ENCODE peak calls at places on chromosomes 13 and 19, in five cellular contexts. Y, K, S, J and A are unnamed samples.

GRCh38 chr19:55462722-55463121 is 1.3 kb upstream of the ISOC2 start:
- DNase-seq in Y (no peak), K (no peak), S (no peak), J (no peak), A (no peak)

GRCh38 chr19:39155114-39155700 is 29.6 kb downstream of the PAK4 start:
- DNase-seq in Y (no peak), K (no peak), S (no peak), J (no peak), A (no peak)

GRCh38 chr13:101343128-101343787 is 73.0 kb downstream of the NALCN start:
- DNase-seq in Y (no peak), K (no peak), S (no peak), J (peak; percentile 9), A (no peak)

GRCh38 chr19:22532388-22533310 is 101.5 kb upstream of the ZNF492 start:
- DNase-seq in Y (no peak), K (no peak), S (no peak), J (no peak), A (peak; percentile 91)

GRCh38 chr13:111630411-111630810 is 310.0 kb downstream of the TEX29 start:
- DNase-seq in Y (no peak), K (no peak), S (no peak), J (no peak), A (no peak)

GRCh38 chr13:44396963-44397580 is 23.4 kb downstream of the SERP2 start:
- DNase-seq in Y (no peak), K (no peak), S (no peak), J (peak; percentile 5), A (peak; percentile 35)

GRCh38 chr13:85575110-85575509 is 224.1 kb downstream of the SLITRK6 start:
- DNase-seq in Y (no peak), K (no peak), S (no peak), J (no peak), A (no peak)

GRCh38 chr19:13493516-13494310 is 12.6 kb downstream of the CACNA1A start:
- DNase-seq in Y (no peak), K (no peak), S (no peak), J (peak; percentile 19), A (no peak)

GRCh38 chr19:14004619-14005380 is 1.3 kb downstream of the RFX1 start:
- DNase-seq in Y (peak; percentile 81), K (peak; percentile 55), S (no peak), J (peak; percentile 10), A (peak; percentile 71)

GRCh38 chr13:75785130-75785529 is 149.0 kb downstream of the LMO7 start:
- DNase-seq in Y (no peak), K (no peak), S (no peak), J (peak; percentile 55), A (no peak)

GRCh38 chr13:35475131-35475959 is 1.1 kb downstream of the MAB21L1 start:
- DNase-seq in Y (peak; percentile 70), K (peak; percentile 44), S (no peak), J (peak; percentile 73), A (peak; percentile 74)

GRCh38 chr19:51259348-51260245 is 8.7 kb downstream of the SIGLECL1 start:
- DNase-seq in Y (no peak), K (peak; percentile 68), S (no peak), J (peak; percentile 26), A (no peak)

GRCh38 chr13:98413796-98414195 is 163.1 kb downstream of the STK24 start:
- DNase-seq in Y (no peak), K (no peak), S (no peak), J (no peak), A (no peak)

GRCh38 chr13:60090579-60090978 is 73.1 kb downstream of the DIAPH3 start:
- DNase-seq in Y (no peak), K (no peak), S (no peak), J (peak; percentile 19), A (no peak)

DNA sequence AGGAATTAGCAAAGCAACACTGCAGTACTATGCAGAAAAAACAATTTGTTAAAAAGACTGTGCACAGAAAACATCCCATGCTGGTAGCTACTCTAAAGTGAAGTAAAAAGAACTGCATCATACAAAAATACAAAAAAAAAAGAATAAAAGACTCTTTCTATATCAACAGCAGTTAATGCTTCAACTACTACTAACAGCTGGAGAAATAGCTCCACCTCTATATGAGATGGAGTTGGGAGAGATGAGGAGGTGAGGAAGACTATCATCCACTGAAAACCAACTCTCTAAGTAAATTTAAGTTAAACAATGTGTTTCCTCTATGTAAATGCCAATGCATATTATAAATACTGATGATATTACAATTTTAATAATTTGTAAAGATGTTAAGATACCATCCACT is 1.8 kb downstream of the ZC3H13 start:
- DNase-seq in Y (no peak), K (no peak), S (no peak), J (no peak), A (no peak)
- H3K4me3 ChIP-seq in Y (peak overlapping the region; percentile 1), K (peak overlapping the region; percentile 78), S (peak overlapping the region; percentile 0), J (peak overlapping the region; percentile 100), A (no peak overlapping the region)

GRCh38 chr19:48573163-48573505 is 21.2 kb downstream of the SULT2B1 start:
- DNase-seq in Y (no peak), K (no peak), S (no peak), J (no peak), A (no peak)

GRCh38 chr19:48571378-48572162 is 19.6 kb downstream of the SULT2B1 start:
- DNase-seq in Y (no peak), K (no peak), S (no peak), J (no peak), A (no peak)

GRCh38 chr19:48569814-48570213 is 17.8 kb downstream of the SULT2B1 start:
- DNase-seq in Y (peak; percentile 64), K (no peak), S (no peak), J (peak; percentile 20), A (no peak)

GRCh38 chr19:48565090-48565489 is 13.1 kb downstream of the SULT2B1 start:
- DNase-seq in Y (no peak), K (no peak), S (no peak), J (peak; percentile 72), A (no peak)

DNA sequence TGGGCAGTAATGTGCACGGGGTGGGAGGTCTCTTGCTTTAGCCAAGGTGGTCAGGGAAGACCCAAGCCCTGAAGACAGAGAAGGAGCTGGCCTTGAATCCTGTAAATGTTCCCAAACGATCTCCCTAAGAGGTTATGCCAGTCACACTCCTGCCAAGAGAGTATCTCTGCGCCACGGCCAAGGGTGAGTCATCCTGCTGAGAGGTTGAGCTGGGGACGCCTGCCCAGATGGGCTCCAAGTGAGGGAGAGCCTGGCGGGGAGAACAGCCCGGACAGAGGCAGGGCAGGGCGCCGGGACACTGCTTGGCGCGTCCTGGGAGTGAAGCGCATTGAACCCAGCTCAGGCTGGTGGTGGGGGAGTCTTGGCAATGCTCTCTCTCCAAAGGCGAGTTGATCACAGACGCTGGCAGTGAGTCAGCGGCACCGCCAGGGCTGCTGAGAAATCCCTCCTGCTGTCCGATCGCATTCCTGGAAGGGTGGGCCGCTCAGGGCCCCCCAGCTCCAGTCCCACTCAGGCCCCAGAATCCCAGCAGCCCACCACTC is 16.4 kb downstream of the SULT2B1 start:
- DNase-seq in Y (peak; percentile 92), K (no peak), S (peak; percentile 59), J (peak; percentile 96), A (peak; percentile 93)
- H3K4me3 ChIP-seq in Y (no peak overlapping the region), K (no peak overlapping the region), S (peak overlapping the region; percentile 32), J (peak overlapping the region; percentile 56), A (no peak overlapping the region)

DNA sequence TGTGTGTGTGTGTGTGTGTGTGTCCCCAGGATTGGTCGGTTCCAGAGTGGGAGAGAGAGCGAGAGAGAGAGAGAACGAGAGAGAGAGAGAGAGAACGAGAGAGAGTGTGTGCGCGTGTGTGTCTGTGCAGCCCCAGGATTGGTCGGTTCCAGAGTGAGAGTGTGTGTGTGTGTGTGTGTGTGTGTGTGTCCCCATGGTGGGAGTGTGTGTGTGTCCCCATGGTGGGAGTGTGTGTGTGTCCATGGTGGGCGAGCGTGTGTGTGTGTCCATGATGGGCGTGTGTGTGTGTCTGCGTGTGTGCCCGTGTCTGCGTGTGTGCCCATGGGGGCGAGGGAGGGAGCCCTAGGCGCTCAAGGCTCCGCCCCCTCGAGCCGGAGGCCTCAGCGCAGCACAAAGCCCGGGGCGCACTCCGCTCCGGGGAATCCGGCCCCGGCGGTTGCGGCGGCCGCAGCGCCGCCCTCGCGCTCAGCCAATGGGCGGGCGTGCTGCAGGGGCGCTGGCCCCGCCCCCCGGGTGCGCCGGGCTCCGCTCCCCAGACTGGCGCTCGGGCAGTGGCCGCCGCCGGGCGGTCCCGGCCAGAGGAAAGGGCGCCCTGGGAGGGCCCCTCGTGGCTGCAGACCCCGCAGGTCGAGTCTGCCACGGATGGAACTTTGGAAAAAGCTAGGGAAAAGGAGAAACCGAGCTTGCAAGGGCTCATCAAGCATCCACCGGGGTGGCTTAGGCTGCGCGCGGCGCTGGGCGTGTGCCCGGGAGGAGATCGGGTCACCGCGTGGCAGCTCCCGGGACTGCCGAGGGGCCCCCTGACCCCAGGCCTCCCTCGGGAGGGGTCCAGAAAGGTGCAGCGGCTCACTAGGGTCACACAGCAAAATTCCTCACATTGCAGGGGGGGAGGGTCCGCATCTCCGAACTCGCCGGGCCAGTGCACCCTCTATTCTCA is 96.2 kb downstream of the INSR start:
- DNase-seq in Y (peak; percentile 91), K (peak; percentile 97), S (peak; percentile 73), J (peak; percentile 98), A (peak; percentile 98)
- H3K4me3 ChIP-seq in Y (peak overlapping the region; percentile 86), K (peak overlapping the region; percentile 71), S (peak overlapping the region; percentile 75), J (peak overlapping the region; percentile 91), A (peak overlapping the region; percentile 65)

DNA sequence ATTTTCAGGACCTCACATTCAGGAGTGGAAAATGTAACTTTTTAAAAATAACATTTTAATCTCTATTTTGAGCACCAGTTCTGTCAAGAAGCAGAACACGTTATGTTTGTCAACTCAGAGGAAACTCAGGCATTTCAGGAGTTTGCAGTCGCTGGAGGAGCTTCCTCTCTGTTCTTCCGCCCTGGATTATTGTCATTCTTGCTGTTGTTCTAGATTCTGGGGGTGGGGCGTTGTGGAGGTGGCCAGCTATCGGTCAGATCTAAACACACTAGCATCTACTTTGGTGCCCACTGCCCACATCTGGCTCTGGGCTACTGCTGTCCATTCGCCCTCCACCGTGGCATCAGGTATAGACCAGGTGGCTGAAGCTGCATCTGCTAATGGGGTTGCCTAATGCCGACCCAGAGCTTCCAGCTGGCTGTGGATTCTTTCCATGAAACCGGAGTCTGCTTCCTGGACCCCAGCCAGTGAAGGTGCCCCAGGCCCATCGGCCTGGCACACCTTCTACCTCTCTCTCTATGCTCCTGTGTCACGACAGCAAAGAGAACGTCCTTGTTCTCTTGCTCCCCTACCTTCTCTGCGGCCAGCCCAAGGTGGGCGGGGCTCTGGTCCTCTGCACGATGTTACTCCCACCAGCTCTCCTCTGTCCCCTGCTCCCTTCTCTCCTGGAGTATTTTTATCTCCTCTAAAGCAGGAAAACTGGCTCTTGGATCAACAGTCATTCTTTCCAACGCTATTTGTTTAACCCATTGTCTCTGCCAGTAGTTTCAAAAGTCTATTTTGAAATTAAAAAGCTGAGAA is 36.6 kb upstream of the DGKH start:
- DNase-seq in Y (no peak), K (no peak), S (no peak), J (no peak), A (no peak)
- H3K4me3 ChIP-seq in Y (peak overlapping the region; percentile 4), K (no peak overlapping the region), S (no peak overlapping the region), J (no peak overlapping the region), A (peak overlapping the region; percentile 3)

GRCh38 chr19:6063576-6063961 is 46.7 kb downstream of the RFX2 start:
- DNase-seq in Y (no peak), K (no peak), S (no peak), J (no peak), A (no peak)

GRCh38 chr19:6061420-6062130 is 48.7 kb downstream of the RFX2 start:
- DNase-seq in Y (no peak), K (no peak), S (no peak), J (no peak), A (no peak)

GRCh38 chr19:6062961-6063575 is 47.2 kb downstream of the RFX2 start:
- DNase-seq in Y (no peak), K (no peak), S (no peak), J (no peak), A (no peak)

GRCh38 chr19:6060600-6061391 is 49.5 kb downstream of the RFX2 start:
- DNase-seq in Y (no peak), K (no peak), S (no peak), J (no peak), A (no peak)

GRCh38 chr19:6062274-6062673 is 48.0 kb downstream of the RFX2 start:
- DNase-seq in Y (no peak), K (no peak), S (no peak), J (no peak), A (peak; percentile 76)
- H3K4me3 ChIP-seq in Y (no peak overlapping the region), K (no peak overlapping the region), S (no peak overlapping the region), J (peak overlapping the region; percentile 5), A (no peak overlapping the region)